ENCODE peak calls at places on chromosomes 13 and 19, in nine cellular contexts. N is GM12865; M is neuronal stem cell; R is T-helper 17 cell; D is activated T-cell treated with anti-CD3 and anti-CD28 coated beads, Interleukin-2, amount 50 U/mL, for 72 hours; F is IMR-90; C is SK-N-DZ; S is omental fat pad; G is cardiac muscle cell. B is an unnamed sample.

GRCh38 chr13:80307401-80307987 is 33.4 kb downstream of the SPRY2 start:
- DNase-seq in R (no peak), F (no peak), C (no peak), D (no peak), S (no peak), N (no peak), M (no peak), G (no peak), B (no peak)

GRCh38 chr19:34851277-34851804 is 75.4 kb upstream of the ZNF30 start:
- DNase-seq in M (no peak), G (no peak), S (no peak), F (no peak), C (no peak), D (no peak), N (no peak), R (no peak), B (no peak)

GRCh38 chr19:40332669-40333068 is 15.5 kb downstream of the C19orf47 start:
- DNase-seq in F (no peak), D (no peak), R (no peak), N (no peak), M (no peak), C (no peak), S (no peak), G (no peak), B (no peak)

GRCh38 chr13:80274643-80275042 is 66.3 kb downstream of the SPRY2 start:
- DNase-seq in C (no peak), S (no peak), G (no peak), N (no peak), D (no peak), R (no peak), M (no peak), F (peak), B (no peak)

GRCh38 chr19:36136975-36137686 is 2.7 kb upstream of the CAPNS1 start:
- DNase-seq in R (no peak), M (no peak), G (peak), D (no peak), C (no peak), N (no peak), S (no peak), F (peak), B (no peak)

GRCh38 chr13:113802761-113803160 is 43.7 kb downstream of the TMEM255B start:
- DNase-seq in F (no peak), G (no peak), D (no peak), M (no peak), R (no peak), S (no peak), N (no peak), C (peak), B (no peak)

GRCh38 chr19:44777715-44778347 is at the start of gene CBLC:
- DNase-seq in M (no peak), N (no peak), G (no peak), S (no peak), F (no peak), D (no peak), C (no peak), R (no peak), B (peak)

GRCh38 chr13:33610471-33611015 is 207.4 kb upstream of the RFC3 start:
- DNase-seq in N (no peak), F (no peak), G (peak), M (peak), R (peak), S (no peak), D (peak), C (no peak), B (no peak)

GRCh38 chr19:38047048-38047435 is 140.0 kb downstream of the SIPA1L3 start:
- DNase-seq in F (no peak), G (no peak), C (no peak), N (peak), D (peak), R (no peak), M (no peak), S (no peak), B (no peak)

GRCh38 chr19:48685583-48685982 is 10.2 kb upstream of the FUT2 start:
- DNase-seq in M (no peak), F (no peak), S (no peak), D (no peak), R (no peak), C (no peak), G (no peak), N (no peak), B (no peak)

GRCh38 chr19:7386308-7386707 is 37.6 kb downstream of the ARHGEF18 start:
- DNase-seq in D (peak), R (no peak), S (no peak), C (no peak), N (peak), M (no peak), F (no peak), G (no peak), B (no peak)

GRCh38 chr19:38975214-38975860 is at the start of gene FBXO17:
- DNase-seq in M (peak), C (peak), R (no peak), S (no peak), G (peak), N (no peak), F (peak), D (no peak), B (peak)

GRCh38 chr13:87331178-87331577 is 340.0 kb upstream of the SLITRK5 start:
- DNase-seq in M (no peak), C (no peak), G (no peak), S (no peak), R (no peak), F (no peak), N (no peak), D (no peak), B (no peak)

GRCh38 chr13:97139704-97140103 is 82.4 kb upstream of the MBNL2 start:
- DNase-seq in F (no peak), G (no peak), S (no peak), D (no peak), N (no peak), M (no peak), R (no peak), C (no peak), B (no peak)

GRCh38 chr13:32134241-32134801 is 102.7 kb downstream of the FRY start:
- DNase-seq in D (no peak), M (no peak), G (no peak), R (no peak), N (no peak), F (peak), C (no peak), S (no peak), B (no peak)

GRCh38 chr13:113089693-113090414 is 15.7 kb upstream of the F7 start:
- DNase-seq in M (no peak), N (no peak), S (no peak), G (no peak), F (no peak), D (no peak), C (no peak), R (no peak), B (no peak)

GRCh38 chr19:58237324-58237723 is 8.6 kb downstream of the ZNF544 start:
- DNase-seq in S (no peak), M (no peak), G (no peak), R (no peak), D (no peak), N (no peak), F (no peak), C (no peak), B (no peak)

GRCh38 chr19:21352830-21353229 is 6.0 kb upstream of the ZNF738 start:
- DNase-seq in N (no peak), M (no peak), D (no peak), S (no peak), C (no peak), G (no peak), F (no peak), R (no peak), B (no peak)

GRCh38 chr19:623974-624373 is 9.4 kb downstream of the POLRMT start:
- DNase-seq in R (no peak), G (peak), N (no peak), D (no peak), C (no peak), F (peak), M (no peak), S (no peak), B (no peak)

GRCh38 chr13:46348976-46349375 is 38.1 kb downstream of the RUBCNL start:
- DNase-seq in C (no peak), S (no peak), D (no peak), G (no peak), M (no peak), N (no peak), R (no peak), F (no peak), B (no peak)

GRCh38 chr19:3389876-3390361 is 23.5 kb downstream of the NFIC start:
- DNase-seq in C (no peak), S (no peak), M (no peak), D (no peak), F (peak), N (no peak), R (no peak), G (no peak), B (no peak)

GRCh38 chr19:29673451-29674371 is 8.4 kb downstream of the PLEKHF1 start:
- DNase-seq in G (no peak), C (no peak), M (no peak), F (no peak), S (peak), D (no peak), N (no peak), R (no peak), B (no peak)

GRCh38 chr19:44735011-44735410 is 13.5 kb upstream of the BCL3 start:
- DNase-seq in C (no peak), N (no peak), D (no peak), M (no peak), F (no peak), G (no peak), R (no peak), S (no peak), B (peak)

GRCh38 chr19:28472843-28473242 is 740.1 kb downstream of the UQCRFS1 start:
- DNase-seq in S (no peak), M (no peak), C (no peak), F (no peak), D (no peak), G (peak), R (no peak), N (no peak), B (no peak)

GRCh38 chr13:36526897-36527296 is 94.6 kb downstream of the CCNA1 start:
- DNase-seq in C (no peak), D (no peak), S (no peak), F (no peak), R (no peak), N (no peak), G (no peak), M (no peak), B (no peak)

GRCh38 chr13:42369071-42369795 is 97.3 kb downstream of the AKAP11 start:
- DNase-seq in M (no peak), G (no peak), D (peak), F (no peak), N (peak), R (no peak), C (no peak), S (no peak), B (no peak)

B was measured in SK-N-SH.